ENCODE peak calls at places on chromosomes 16 and 17, in four cellular contexts. D is non-pigmented ciliary epithelial cell; A is activated naive CD4-positive, alpha-beta T cell; Q is aorta. B is an unnamed sample.

GRCh38 chr17:40616592-40616991 is 31.0 kb downstream of the SMARCE1 start:
- DNase-seq in Q (no peak), D (no peak), A (no peak), B (no peak)

GRCh38 chr17:60602871-60603270 is 2.9 kb downstream of the PPM1D start:
- DNase-seq in A (no peak), Q (no peak), D (no peak), B (no peak)

GRCh38 chr17:45747907-45748306 is 36.2 kb upstream of the CRHR1 start:
- DNase-seq in Q (no peak), D (no peak), A (no peak), B (no peak)

GRCh38 chr17:75047398-75048098 is 523 bp downstream of the KCTD2 start:
- DNase-seq in A (peak), Q (peak), D (no peak), B (no peak)

GRCh38 chr16:24538756-24539294 is 541 bp upstream of the RBBP6 start:
- DNase-seq in A (no peak), D (no peak), Q (no peak), B (peak)

GRCh38 chr16:57534337-57534880 is 2.0 kb downstream of the CCDC102A start:
- DNase-seq in Q (no peak), A (no peak), D (no peak), B (no peak)

GRCh38 chr17:17041018-17041521 is 1.2 kb upstream of the MPRIP start:
- DNase-seq in D (no peak), A (no peak), Q (no peak), B (no peak)

GRCh38 chr16:83137326-83137770 is 510.6 kb downstream of the CDH13 start:
- DNase-seq in Q (no peak), D (no peak), A (no peak), B (no peak)

GRCh38 chr17:17606416-17607000 is 15.0 kb upstream of the PEMT start:
- DNase-seq in D (no peak), A (no peak), Q (peak), B (no peak)

GRCh38 chr16:11208916-11209665 is 46.9 kb downstream of the SOCS1 start:
- DNase-seq in A (no peak), Q (no peak), D (no peak), B (no peak)

GRCh38 chr17:1286379-1287106 is 7.1 kb downstream of the TRARG1 start:
- DNase-seq in Q (no peak), A (no peak), D (no peak), B (no peak)

GRCh38 chr16:70553175-70553574 is 29.6 kb downstream of the SF3B3 start:
- DNase-seq in A (no peak), Q (no peak), D (no peak), B (no peak)